ENCODE peak calls at places on chromosomes 5 and 9, in six cellular contexts. R is hepatic stellate cell; M is heart left ventricle; N is GM06990; Y is activated CD8-positive, alpha-beta memory T cell treated with anti-CD3 and anti-CD28 coated beads, Interleukin-2, amount 10 ng/mL, durations not matched to agents 7 days and 5 days; H is left ventricle myocardium inferior. X is an unnamed sample.

GRCh38 chr5:886716-887325 is 5.8 kb downstream of the BRD9 start:
- DNase-seq in N (no peak), R (no peak), M (no peak), H (no peak), Y (no peak), X (no peak)

GRCh38 chr9:125428060-125428481 is 166.4 kb downstream of the GAPVD1 start:
- DNase-seq in N (peak), H (no peak), R (no peak), M (no peak), Y (peak), X (no peak)

GRCh38 chr5:55969956-55970355 is 24.8 kb downstream of the IL6ST start:
- DNase-seq in M (no peak), H (no peak), R (peak), N (no peak), Y (no peak), X (no peak)

GRCh38 chr9:121609845-121610637 is 41.4 kb upstream of the DAB2IP start:
- DNase-seq in M (peak), R (peak), N (no peak), Y (no peak), H (no peak), X (no peak)

GRCh38 chr5:39373797-39374196 is 9.5 kb upstream of the C9 start:
- DNase-seq in H (no peak), R (no peak), M (no peak), Y (no peak), N (no peak), X (no peak)

GRCh38 chr9:79731483-79731882 is 159.7 kb downstream of the TLE4 start:
- DNase-seq in Y (peak), H (no peak), R (no peak), M (no peak), N (peak), X (no peak)

GRCh38 chr9:135575995-135576631 is 14.6 kb downstream of the PAEP start:
- DNase-seq in H (no peak), M (no peak), N (no peak), R (no peak), Y (no peak), X (no peak)

GRCh38 chr5:174668349-174668748 is 56.0 kb upstream of the MSX2 start:
- DNase-seq in M (no peak), N (no peak), R (no peak), Y (no peak), H (no peak), X (no peak)

GRCh38 chr5:102798103-102798502 is 43.0 kb downstream of the PAM start:
- DNase-seq in Y (no peak), R (no peak), H (no peak), N (no peak), M (no peak), X (no peak)

GRCh38 chr5:2131826-2132496 is 249.2 kb upstream of the IRX4 start:
- DNase-seq in Y (peak), R (no peak), H (no peak), M (no peak), N (no peak), X (no peak)

GRCh38 chr9:120655005-120655622 is 59.2 kb downstream of the MEGF9 start:
- DNase-seq in R (peak), Y (no peak), N (no peak), H (no peak), M (no peak), X (no peak)

GRCh38 chr9:110126457-110126856 is 81.5 kb downstream of the C9orf152 start:
- DNase-seq in N (no peak), M (no peak), R (no peak), Y (no peak), H (no peak), X (no peak)

GRCh38 chr5:21919417-21920022 is 933.6 kb downstream of the CDH12 start:
- DNase-seq in N (no peak), R (peak), Y (no peak), H (no peak), M (no peak), X (peak)

GRCh38 chr9:5184776-5185175 is 663 bp downstream of the INSL6 start:
- DNase-seq in R (no peak), N (no peak), Y (no peak), M (no peak), H (no peak), X (no peak)

GRCh38 chr9:127059648-127060365 is 62.6 kb downstream of the ANGPTL2 start:
- DNase-seq in N (no peak), M (no peak), H (no peak), R (no peak), Y (no peak), X (no peak)

GRCh38 chr9:29211003-29211584 is 1637.8 kb upstream of the C9orf72 start:
- DNase-seq in H (no peak), R (no peak), Y (no peak), N (no peak), M (no peak), X (no peak)

GRCh38 chr5:24103624-24104023 is 541.2 kb downstream of the CDH10 start:
- DNase-seq in H (no peak), Y (no peak), N (no peak), M (no peak), R (no peak), X (no peak)

GRCh38 chr5:134874831-134875655 is 872 bp downstream of the TXNDC15 start:
- DNase-seq in N (peak), Y (peak), M (peak), H (peak), R (peak), X (no peak)

GRCh38 chr5:58260243-58260642 is 199.6 kb downstream of the PLK2 start:
- DNase-seq in R (no peak), M (no peak), H (no peak), N (no peak), Y (no peak), X (no peak)

GRCh38 chr9:129761901-129762359 is 9.1 kb upstream of the PTGES start:
- DNase-seq in M (no peak), Y (no peak), N (no peak), H (no peak), R (peak), X (no peak)

GRCh38 chr9:22050924-22051323 is 41.8 kb upstream of the CDKN2B start:
- DNase-seq in M (no peak), N (no peak), R (no peak), Y (peak), H (no peak), X (no peak)

GRCh38 chr5:57724836-57725235 is 242.2 kb upstream of the ACTBL2 start:
- DNase-seq in N (no peak), R (peak), M (no peak), H (no peak), Y (no peak), X (no peak)

GRCh38 chr5:13833440-13833839 is 111.0 kb downstream of the DNAH5 start:
- DNase-seq in Y (no peak), M (no peak), R (no peak), H (no peak), N (no peak), X (no peak)

GRCh38 chr5:55856511-55857246 is 5.5 kb downstream of the IL31RA start:
- DNase-seq in N (no peak), Y (no peak), R (no peak), H (no peak), M (no peak), X (no peak)

GRCh38 chr5:107669543-107670027 is 1.2 kb downstream of the EFNA5 start:
- DNase-seq in H (peak), Y (no peak), R (peak), M (peak), N (peak), X (no peak)

GRCh38 chr5:127184841-127185240 is 105.8 kb upstream of the MEGF10 start:
- DNase-seq in H (no peak), R (no peak), Y (no peak), N (no peak), M (no peak), X (no peak)

GRCh38 chr5:135851186-135851906 is 16.9 kb downstream of the SLC25A48 start:
- DNase-seq in R (no peak), H (no peak), Y (peak), M (no peak), N (no peak), X (no peak)

GRCh38 chr5:147857302-147858129 is 21.0 kb upstream of the SCGB3A2 start:
- DNase-seq in H (no peak), M (peak), N (no peak), Y (peak), R (peak), X (no peak)

GRCh38 chr9:89448381-89448780 is 49.5 kb downstream of the SEMA4D start:
- DNase-seq in H (no peak), R (no peak), M (no peak), Y (peak), N (no peak), X (no peak)

GRCh38 chr9:124036578-124036977 is 25.0 kb downstream of the LHX2 start:
- DNase-seq in N (no peak), Y (no peak), R (no peak), M (no peak), H (no peak), X (no peak)

GRCh38 chr5:58447231-58447630 is 12.7 kb downstream of the PLK2 start:
- DNase-seq in H (no peak), N (no peak), R (no peak), M (no peak), Y (no peak), X (no peak)

GRCh38 chr9:95437559-95437958 is 79.2 kb downstream of the PTCH1 start:
- DNase-seq in N (no peak), H (no peak), M (no peak), R (no peak), Y (no peak), X (no peak)

GRCh38 chr9:36832232-36832795 is 201.8 kb downstream of the PAX5 start:
- DNase-seq in Y (no peak), H (no peak), M (no peak), N (no peak), R (no peak), X (no peak)

GRCh38 chr9:109520475-109521132 is 22.5 kb upstream of the PTPN3 start:
- DNase-seq in Y (peak), H (peak), N (no peak), M (peak), R (peak), X (peak)

GRCh38 chr5:6395102-6395445 is 16.7 kb upstream of the MED10 start:
- DNase-seq in N (no peak), M (no peak), H (no peak), Y (no peak), R (no peak), X (no peak)

GRCh38 chr5:34658023-34658422 is 1.9 kb downstream of the RAI14 start:
- DNase-seq in M (no peak), N (no peak), R (peak), H (no peak), Y (no peak), X (no peak)

GRCh38 chr9:128735373-128735772 is 11.4 kb upstream of the ZDHHC12 start:
- DNase-seq in R (no peak), H (no peak), M (no peak), Y (no peak), N (no peak), X (no peak)

X was measured in iPS DF 6.9.